ENCODE peak calls at places on chromosomes 11 and 22, in seven cellular contexts. G is EL; U is stimulated activated effector memory CD8-positive, alpha-beta T cell treated with anti-CD3 and anti-CD28 coated beads, Interleukin-12 subunit alpha, Interleukin-12 subunit beta, amount 100 ng/mL, for 72 hours; D is activated CD8-positive, alpha-beta memory T cell treated with anti-CD3 and anti-CD28 coated beads for 24 hours; L is NCI-H187; T is fibroblast of mammary gland; P is caudate nucleus. K is an unnamed sample.

GRCh38 chr11:31812392-31813241 is 1.5 kb upstream of the PAX6 start:
- DNase-seq in G (no peak), P (no peak), U (no peak), L (no peak), D (peak; percentile 65), T (no peak), K (no peak)

GRCh38 chr22:42816339-42816738 is 40.7 kb downstream of the ARFGAP3 start:
- DNase-seq in U (no peak), P (no peak), L (no peak), D (no peak), T (no peak), G (no peak), K (no peak)

GRCh38 chr22:35921777-35922176 is 106.8 kb downstream of the RBFOX2 start:
- DNase-seq in L (no peak), G (peak; percentile 93), T (peak; percentile 94), D (peak; percentile 64), P (peak; percentile 6), U (peak; percentile 58), K (peak; percentile 3)

GRCh38 chr22:19174106-19175025 is 4.2 kb downstream of the SLC25A1 start:
- DNase-seq in G (peak; percentile 87), U (no peak), L (no peak), D (peak; percentile 55), P (no peak), T (peak; percentile 92), K (no peak)

GRCh38 chr11:44510372-44510771 is 55.1 kb upstream of the CD82 start:
- DNase-seq in L (no peak), G (no peak), D (no peak), U (no peak), T (no peak), P (no peak), K (no peak)

GRCh38 chr22:43183496-43184263 is 3.3 kb downstream of the TTLL12 start:
- DNase-seq in U (no peak), T (peak; percentile 61), L (no peak), D (no peak), G (peak; percentile 24), P (no peak), K (no peak)

GRCh38 chr22:29882716-29883044 is 294 bp upstream of the MTMR3 start:
- DNase-seq in L (no peak), D (no peak), U (no peak), G (no peak), P (no peak), T (no peak), K (no peak)

GRCh38 chr11:66728760-66729385 is at the start of gene SPTBN2:
- DNase-seq in G (peak; percentile 25), L (peak; percentile 14), P (peak; percentile 47), U (no peak), T (no peak), D (no peak), K (no peak)

GRCh38 chr22:45129703-45130524 is 33.8 kb upstream of the NUP50 start:
- DNase-seq in T (no peak), L (no peak), P (no peak), G (no peak), U (peak; percentile 74), D (peak; percentile 64), K (no peak)

GRCh38 chr11:86955674-86956522 is 703 bp upstream of the FZD4 start:
- DNase-seq in D (peak; percentile 68), P (peak; percentile 68), U (peak; percentile 68), L (peak; percentile 54), G (peak; percentile 81), T (peak; percentile 58), K (peak; percentile 72)

GRCh38 chr22:38815844-38816243 is 21.9 kb upstream of the DNAL4 start:
- DNase-seq in D (no peak), P (no peak), U (no peak), L (no peak), G (no peak), T (no peak), K (no peak)

GRCh38 chr22:45210577-45211431 is 29.9 kb downstream of the KIAA0930 start:
- DNase-seq in L (no peak), T (peak; percentile 89), U (no peak), G (peak; percentile 13), P (no peak), D (no peak), K (no peak)

GRCh38 chr22:47515384-47516125 is 753.1 kb downstream of the TBC1D22A start:
- DNase-seq in L (no peak), T (no peak), U (no peak), D (no peak), G (no peak), P (no peak), K (no peak)

GRCh38 chr11:1157645-1158591 is at the start of gene MUC5AC:
- DNase-seq in U (no peak), G (no peak), T (no peak), D (peak; percentile 37), L (no peak), P (no peak), K (no peak)